ENCODE peak calls at places on chromosomes 5 and 9, in seven cellular contexts. S is cerebellum, O is iris pigment epithelial cell, F is C1 segment of cervical spinal cord, A is GDM1, M is ovary, Y is T-helper 9 cell. U is an unnamed sample.

GRCh38 chr5:177296581-177296980 is 6.9 kb downstream of the RAB24 start:
- DNase-seq in S (peak; percentile 30), O (no peak), F (no peak), A (no peak), M (no peak), Y (no peak), U (no peak)

GRCh38 chr5:9799601-9800000 is 169.4 kb upstream of the TAS2R1 start:
- DNase-seq in S (no peak), O (no peak), F (no peak), A (no peak), M (no peak), Y (no peak), U (no peak)

GRCh38 chr5:139377226-139377625 is 5.9 kb downstream of the SLC23A1 start:
- DNase-seq in S (no peak), O (no peak), F (no peak), A (no peak), M (peak; percentile 8), Y (no peak), U (no peak)

GRCh38 chr5:63596254-63596653 is 366.0 kb downstream of the HTR1A start:
- DNase-seq in S (no peak), O (no peak), F (no peak), A (no peak), M (no peak), Y (no peak), U (no peak)

GRCh38 chr5:151001436-151001835 is 19.0 kb upstream of the GPX3 start:
- DNase-seq in S (no peak), O (no peak), F (no peak), A (no peak), M (no peak), Y (no peak), U (no peak)

GRCh38 chr9:78127271-78128225 is 95.9 kb upstream of the GNAQ start:
- DNase-seq in S (no peak), O (no peak), F (peak; percentile 80), A (no peak), M (no peak), Y (no peak), U (peak; percentile 98)

GRCh38 chr5:154646841-154647759 is 108.1 kb upstream of the LARP1 start:
- DNase-seq in S (no peak), O (peak; percentile 55), F (no peak), A (no peak), M (no peak), Y (no peak), U (no peak)

GRCh38 chr9:98678244-98678842 is 30.4 kb downstream of the GABBR2 start:
- DNase-seq in S (no peak), O (peak; percentile 25), F (no peak), A (no peak), M (no peak), Y (no peak), U (no peak)

GRCh38 chr5:60841361-60841760 is 2.7 kb downstream of the ELOVL7 start:
- DNase-seq in S (peak; percentile 22), O (no peak), F (no peak), A (no peak), M (no peak), Y (no peak), U (no peak)

GRCh38 chr9:88746029-88746743 is 211.2 kb downstream of the NXNL2 start:
- DNase-seq in S (no peak), O (peak; percentile 97), F (no peak), A (no peak), M (no peak), Y (no peak), U (no peak)

GRCh38 chr9:19495186-19496028 is 86.6 kb downstream of the ACER2 start:
- DNase-seq in S (no peak), O (no peak), F (no peak), A (no peak), M (no peak), Y (no peak), U (no peak)

GRCh38 chr5:74521401-74521800 is 119.1 kb downstream of the ENC1 start:
- DNase-seq in S (no peak), O (no peak), F (no peak), A (no peak), M (no peak), Y (no peak), U (peak; percentile 27)

GRCh38 chr5:159336586-159337290 is 6.5 kb upstream of the IL12B start:
- DNase-seq in S (no peak), O (no peak), F (no peak), A (no peak), M (no peak), Y (no peak), U (no peak)

GRCh38 chr5:180135128-180135955 is 63.8 kb upstream of the RNF130 start:
- DNase-seq in S (peak; percentile 73), O (peak; percentile 65), F (no peak), A (peak; percentile 82), M (no peak), Y (no peak), U (peak; percentile 54)

GRCh38 chr9:92605224-92605623 is 64.7 kb downstream of the IPPK start:
- DNase-seq in S (no peak), O (no peak), F (no peak), A (no peak), M (no peak), Y (no peak), U (no peak)

GRCh38 chr5:126490167-126490937 is 67.1 kb downstream of the GRAMD2B start:
- DNase-seq in S (no peak), O (peak; percentile 46), F (peak; percentile 42), A (no peak), M (no peak), Y (no peak), U (peak; percentile 81)

GRCh38 chr5:17103471-17103870 is 114.0 kb upstream of the BASP1 start:
- DNase-seq in S (no peak), O (no peak), F (no peak), A (no peak), M (no peak), Y (no peak), U (no peak)

GRCh38 chr5:96175090-96175489 is 213.4 kb upstream of the ELL2 start:
- DNase-seq in S (no peak), O (peak; percentile 21), F (no peak), A (no peak), M (no peak), Y (no peak), U (no peak)

GRCh38 chr5:7747728-7748127 is 103.2 kb downstream of the CFAP90 start:
- DNase-seq in S (no peak), O (no peak), F (no peak), A (no peak), M (no peak), Y (no peak), U (no peak)

GRCh38 chr5:131413605-131414559 is 150.0 kb downstream of the CDC42SE2 start:
- DNase-seq in S (no peak), O (no peak), F (no peak), A (peak; percentile 12), M (no peak), Y (no peak), U (no peak)

GRCh38 chr5:80204808-80205614 is 50.8 kb downstream of the SERINC5 start:
- DNase-seq in S (no peak), O (peak; percentile 47), F (peak; percentile 28), A (no peak), M (no peak), Y (no peak), U (peak; percentile 67)

U was measured in Ammon's horn.